ENCODE peak calls at places on chromosome X, in five cellular contexts. R is ovary, U is H1, B is SK-N-SH, E is A549. Q is an unnamed sample.

GRCh38 chrX:50718791-50719190 is 95.2 kb downstream of the SHROOM4 start:
- DNase-seq in R (no peak), U (no peak), B (no peak), E (no peak), Q (no peak)

GRCh38 chrX:10769696-10770619 is 149.6 kb upstream of the MID1 start:
- DNase-seq in R (peak), U (no peak), B (no peak), E (no peak), Q (no peak)

GRCh38 chrX:22952011-22952410 is 47.7 kb upstream of the DDX53 start:
- DNase-seq in R (no peak), U (no peak), B (peak), E (no peak), Q (no peak)

GRCh38 chrX:153642313-153642654 is 4.7 kb upstream of the DUSP9 start:
- DNase-seq in R (no peak), U (no peak), B (peak), E (no peak), Q (no peak)

GRCh38 chrX:13923845-13924244 is 105.8 kb downstream of the GEMIN8 start:
- DNase-seq in R (no peak), U (no peak), B (no peak), E (no peak), Q (no peak)

GRCh38 chrX:97065066-97065465 is 181.4 kb downstream of the RPA4 start:
- DNase-seq in R (no peak), U (no peak), B (no peak), E (no peak), Q (no peak)

GRCh38 chrX:67612231-67612630 is 68.4 kb downstream of the AR start:
- DNase-seq in R (no peak), U (no peak), B (no peak), E (no peak), Q (no peak)

GRCh38 chrX:149962859-149963757 is 24.8 kb upstream of the EOLA2 start:
- DNase-seq in R (peak), U (no peak), B (peak), E (peak), Q (peak)

GRCh38 chrX:153600921-153601320 is 2.0 kb upstream of the CCNQ start:
- DNase-seq in R (no peak), U (no peak), B (no peak), E (no peak), Q (no peak)

GRCh38 chrX:101658661-101659477 is 781 bp downstream of the ARMCX2 start:
- DNase-seq in R (peak), U (no peak), B (peak), E (peak), Q (peak)

GRCh38 chrX:150364347-150365050 is 1.4 kb downstream of the MAMLD1 start:
- DNase-seq in R (peak), U (no peak), B (peak), E (no peak), Q (no peak)

GRCh38 chrX:48904626-48905025 is 6.8 kb downstream of the SLC35A2 start:
- DNase-seq in R (no peak), U (no peak), B (no peak), E (no peak), Q (no peak)

GRCh38 chrX:74670028-74670427 is 55.6 kb upstream of the RLIM start:
- DNase-seq in R (no peak), U (no peak), B (no peak), E (no peak), Q (no peak)

GRCh38 chrX:24392709-24393108 is 32.3 kb downstream of the SUPT20HL1 start:
- DNase-seq in R (no peak), U (no peak), B (no peak), E (no peak), Q (no peak)

GRCh38 chrX:16665089-16665488 is 15.1 kb downstream of the S100G start:
- DNase-seq in R (no peak), U (no peak), B (no peak), E (no peak), Q (no peak)

GRCh38 chrX:2425281-2426071 is 75.3 kb downstream of the DHRSX start:
- DNase-seq in R (no peak), U (no peak), B (no peak), E (no peak), Q (no peak)

GRCh38 chrX:16465081-16465876 is 184.7 kb upstream of the S100G start:
- DNase-seq in R (no peak), U (no peak), B (no peak), E (no peak), Q (no peak)

GRCh38 chrX:13492286-13492685 is 77.1 kb upstream of the EGFL6 start:
- DNase-seq in R (no peak), U (no peak), B (no peak), E (no peak), Q (no peak)

GRCh38 chrX:154457491-154458115 is 478 bp upstream of the PLXNA3 start:
- DNase-seq in R (no peak), U (no peak), B (peak), E (no peak), Q (peak)

GRCh38 chrX:117147249-117147648 is 684.5 kb upstream of the CT83 start:
- DNase-seq in R (no peak), U (no peak), B (no peak), E (no peak), Q (no peak)

GRCh38 chrX:140815868-140816267 is 106.3 kb downstream of the LINC00632 start:
- DNase-seq in R (no peak), U (no peak), B (no peak), E (no peak), Q (no peak)

GRCh38 chrX:95318882-95319281 is 1365.8 kb upstream of the DIAPH2 start:
- DNase-seq in R (no peak), U (peak), B (peak), E (no peak), Q (no peak)

GRCh38 chrX:2500681-2501151 is at the start of the genes DHRSX and ZBED1:
- DNase-seq in R (no peak), U (no peak), B (peak), E (peak), Q (peak)

GRCh38 chrX:87338510-87338909 is 179.1 kb upstream of the KLHL4 start:
- DNase-seq in R (no peak), U (no peak), B (no peak), E (peak), Q (no peak)

GRCh38 chrX:74526786-74527185 is 87.6 kb downstream of the RLIM start:
- DNase-seq in R (no peak), U (no peak), B (no peak), E (no peak), Q (no peak)

GRCh38 chrX:117538441-117539418 is 577.9 kb downstream of the KLHL13 start:
- DNase-seq in R (no peak), U (no peak), B (no peak), E (no peak), Q (no peak)

DNA sequence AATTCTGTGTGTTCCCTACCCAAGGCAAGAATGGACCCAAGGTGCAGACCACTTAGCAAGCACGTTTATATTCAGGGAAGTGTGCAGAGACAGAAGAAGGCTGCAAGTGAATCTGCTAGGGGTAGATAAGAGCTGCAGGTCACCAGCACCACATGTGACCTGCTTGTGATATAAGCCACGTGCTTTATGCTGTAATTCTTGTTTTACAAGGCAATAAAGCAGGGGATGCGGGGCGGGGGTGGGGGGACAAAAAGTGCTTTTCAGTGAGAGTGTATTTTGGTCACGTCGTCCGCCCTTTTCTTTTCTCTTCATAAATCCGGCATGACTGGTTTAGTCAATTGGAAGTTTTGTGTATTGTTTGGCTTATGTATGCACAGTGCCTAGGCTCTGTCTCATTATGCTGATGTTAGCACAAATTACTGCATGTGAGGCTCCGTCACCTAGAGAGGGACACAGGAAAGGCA is 192.7 kb downstream of the RBMX2 start:
- DNase-seq in R (no peak), U (no peak), B (peak), E (no peak), Q (no peak)
- TF ChIP-seq EP300 in R (no peak), U (no peak), B (no peak), E (no peak), Q (no peak)

DNA sequence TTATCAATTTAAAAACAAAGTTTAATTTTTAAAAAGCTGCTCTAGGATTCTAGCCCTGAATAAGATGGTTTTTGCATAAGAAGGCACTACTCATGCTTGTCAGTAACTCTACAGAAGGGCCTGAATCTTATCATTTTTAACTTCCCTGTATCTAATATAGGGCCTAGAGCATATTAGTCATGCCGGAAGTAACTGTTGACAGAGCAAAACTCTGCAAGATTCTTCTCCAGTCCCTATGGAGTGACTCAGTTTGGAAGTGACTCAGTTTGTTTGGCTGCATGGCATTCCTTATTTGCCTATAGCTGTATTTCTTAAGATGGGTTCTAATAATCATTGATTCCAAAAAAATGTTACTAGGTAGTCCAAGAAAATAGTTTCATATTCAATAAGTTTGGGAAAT is 431.8 kb upstream of the HTR2C start:
- DNase-seq in R (no peak), U (no peak), B (no peak), E (peak), Q (no peak)
- TF ChIP-seq EP300 in R (no peak), U (no peak), B (peak), E (no peak), Q (no peak)

DNA sequence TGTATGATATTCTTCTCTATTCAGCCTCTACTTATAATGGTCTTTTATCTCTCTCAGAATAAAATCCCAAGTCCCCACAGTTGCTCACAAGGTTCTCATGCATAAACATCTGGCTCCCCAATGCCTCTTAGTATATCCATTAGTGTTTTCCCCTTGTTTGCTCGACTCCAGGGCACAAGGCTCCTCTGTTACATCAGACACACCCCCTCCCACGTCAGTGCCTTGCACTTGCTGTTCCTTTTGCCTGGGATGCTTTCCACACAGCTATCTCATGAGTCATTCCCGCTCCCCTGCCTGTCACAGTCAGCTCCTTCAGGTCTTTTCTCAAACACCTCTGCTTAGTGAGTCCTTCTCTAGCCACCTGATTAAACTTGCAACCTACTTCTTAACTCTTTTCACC is 260.2 kb downstream of the IL1RAPL1 start:
- DNase-seq in R (peak), U (no peak), B (no peak), E (peak), Q (no peak)
- TF ChIP-seq EP300 in R (no peak), U (no peak), B (no peak), E (no peak), Q (no peak)

GRCh38 chrX:103215037-103215767 is at the start of gene BEX4:
- DNase-seq in R (peak), U (peak), B (peak), E (peak), Q (peak)
- TF ChIP-seq EP300 in R (no peak), U (no peak), B (no peak), E (no peak), Q (no peak)

DNA sequence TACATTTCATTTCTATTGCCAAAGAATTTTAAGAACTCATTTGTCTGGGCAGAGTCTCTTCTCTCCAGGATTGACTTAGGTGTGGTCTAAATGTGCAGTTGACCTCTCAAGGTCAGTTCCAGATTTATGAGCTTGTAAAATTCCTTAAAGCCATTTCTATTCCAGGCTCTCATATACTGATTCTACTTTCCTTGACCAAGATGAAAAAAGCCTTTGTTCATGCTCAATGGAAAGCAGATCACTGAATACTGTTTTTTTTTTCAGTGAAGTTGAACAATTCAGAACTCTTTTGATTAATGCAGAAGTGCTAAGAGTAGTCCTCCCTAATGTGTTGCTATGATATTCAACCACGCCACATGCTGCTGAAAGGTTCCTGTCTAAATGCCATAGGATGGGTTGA is 312.5 kb upstream of the PABPC5 start:
- DNase-seq in R (no peak), U (no peak), B (no peak), E (no peak), Q (no peak)
- TF ChIP-seq EP300 in R (no peak), U (no peak), B (no peak), E (no peak), Q (no peak)

GRCh38 chrX:20141281-20142220 is at the start of gene EIF1AX:
- DNase-seq in R (peak), U (peak), B (peak), E (peak), Q (peak)
- TF ChIP-seq EP300 in R (peak), U (no peak), B (no peak), E (no peak), Q (no peak)

DNA sequence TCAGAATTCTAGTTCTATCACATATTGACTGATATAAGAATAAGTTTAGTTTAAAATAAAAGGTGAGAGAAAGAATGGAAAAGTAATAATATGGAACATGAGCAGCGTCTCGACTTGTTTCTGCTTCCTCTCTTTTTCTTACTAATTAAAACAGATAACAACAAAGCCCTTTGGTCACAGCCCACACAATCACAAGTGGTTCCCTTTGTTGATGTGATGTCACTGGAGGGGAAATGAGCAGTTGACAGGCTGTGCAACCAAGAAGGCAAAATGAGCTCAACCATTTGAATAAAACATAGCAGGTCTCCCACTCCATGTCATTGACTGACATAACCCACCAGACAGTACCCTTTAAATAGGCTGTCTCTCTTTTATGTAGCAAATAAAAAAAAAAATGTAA is 342.5 kb upstream of the MAGEB2 start:
- DNase-seq in R (no peak), U (no peak), B (no peak), E (no peak), Q (no peak)
- TF ChIP-seq EP300 in R (no peak), U (no peak), B (no peak), E (no peak), Q (no peak)

GRCh38 chrX:46703980-46704379 is 54.9 kb downstream of the SLC9A7 start:
- DNase-seq in R (no peak), U (no peak), B (no peak), E (no peak), Q (no peak)
- TF ChIP-seq EP300 in R (no peak), U (no peak), B (no peak), E (no peak), Q (no peak)

GRCh38 chrX:38138157-38138556 is 82.5 kb downstream of the SRPX start:
- DNase-seq in R (no peak), U (no peak), B (no peak), E (no peak), Q (no peak)

GRCh38 chrX:38142598-38142997 is 78.1 kb downstream of the SRPX start:
- DNase-seq in R (peak), U (no peak), B (no peak), E (no peak), Q (no peak)

DNA sequence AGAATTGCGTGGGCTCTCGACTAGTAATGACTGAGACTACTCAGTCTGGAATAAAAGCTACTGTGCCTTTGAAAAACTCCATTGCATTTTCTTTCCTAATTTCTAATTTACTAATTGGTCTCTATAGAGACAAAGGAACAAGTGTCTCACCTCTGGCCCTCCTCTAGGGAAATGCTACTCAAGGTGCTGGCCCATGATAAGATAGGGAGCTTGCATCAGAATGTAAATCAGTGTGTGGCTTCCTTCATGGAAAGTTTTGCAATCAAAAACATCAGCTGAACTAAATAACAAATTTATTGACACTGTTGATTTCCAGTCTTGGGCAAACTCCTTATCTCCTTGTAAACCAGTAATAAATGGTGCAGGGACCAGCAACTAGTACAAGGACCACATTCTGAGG is 81.8 kb downstream of the SRPX start:
- DNase-seq in R (no peak), U (no peak), B (no peak), E (no peak), Q (no peak)
- TF ChIP-seq EP300 in R (no peak), U (no peak), B (no peak), E (no peak), Q (no peak)

Q was measured in upper lobe of left lung.